ENCODE peak calls at places on chromosomes 11 and 22, in four cellular contexts. M, W, G and D are unnamed samples.

GRCh38 chr22:44622147-44622427 is 79.9 kb upstream of the PRR5 start:
- DNase-seq in M (no peak), W (no peak), G (no peak), D (peak)

GRCh38 chr22:24240381-24240780 is 4.5 kb downstream of the GGT5 start:
- DNase-seq in M (no peak), W (no peak), G (no peak), D (no peak)

GRCh38 chr11:11243258-11243789 is 109.7 kb downstream of the CSNK2A3 start:
- DNase-seq in M (no peak), W (no peak), G (no peak), D (no peak)

GRCh38 chr11:11985954-11986949 is 22.2 kb downstream of the DKK3 start:
- DNase-seq in M (no peak), W (no peak), G (no peak), D (no peak)

GRCh38 chr11:60485987-60486386 is 6.6 kb upstream of the MS4A12 start:
- DNase-seq in M (no peak), W (no peak), G (no peak), D (peak)

GRCh38 chr11:106386519-106386918 is 309.1 kb downstream of the AASDHPPT start:
- DNase-seq in M (no peak), W (no peak), G (no peak), D (no peak)

GRCh38 chr11:27703453-27703852 is 3.2 kb upstream of the BDNF start:
- DNase-seq in M (no peak), W (no peak), G (no peak), D (peak)

GRCh38 chr11:122423283-122423682 is 232.2 kb upstream of the UBASH3B start:
- DNase-seq in M (no peak), W (no peak), G (no peak), D (no peak)

GRCh38 chr22:28600546-28601143 is 79.0 kb downstream of the TTC28 start:
- DNase-seq in M (peak), W (peak), G (peak), D (peak)

GRCh38 chr11:76419896-76420295 is 24.9 kb upstream of the EMSY start:
- DNase-seq in M (peak), W (no peak), G (no peak), D (peak)

GRCh38 chr11:94958118-94958517 is 15.2 kb downstream of the CWC15 start:
- DNase-seq in M (no peak), W (no peak), G (peak), D (peak)

GRCh38 chr11:1862588-1863351 is 9.9 kb downstream of the LSP1 start:
- DNase-seq in M (no peak), W (no peak), G (no peak), D (no peak)

GRCh38 chr11:118789501-118790356 is 1.2 kb downstream of the DDX6 start:
- DNase-seq in M (no peak), W (no peak), G (peak), D (peak)

GRCh38 chr11:10666976-10667892 is 26.3 kb downstream of the IRAG1 start:
- DNase-seq in M (no peak), W (no peak), G (no peak), D (peak)

GRCh38 chr11:1889941-1890855 is 1.5 kb downstream of the PRR33 start:
- DNase-seq in M (no peak), W (no peak), G (no peak), D (no peak)

GRCh38 chr11:79708319-79708928 is 267.6 kb upstream of the TENM4 start:
- DNase-seq in M (no peak), W (no peak), G (peak), D (peak)

GRCh38 chr11:125945011-125945796 is 640 bp upstream of the VSIG10L2 start:
- DNase-seq in M (no peak), W (no peak), G (no peak), D (no peak)

GRCh38 chr11:98600103-98600502 is 420.6 kb upstream of the CNTN5 start:
- DNase-seq in M (no peak), W (no peak), G (no peak), D (no peak)

GRCh38 chr22:49258107-49259010 is 569.3 kb downstream of the BRD1 start:
- DNase-seq in M (no peak), W (no peak), G (no peak), D (no peak)

GRCh38 chr11:106137061-106137460 is 59.6 kb downstream of the AASDHPPT start:
- DNase-seq in M (no peak), W (no peak), G (no peak), D (peak)

GRCh38 chr11:132430352-132431091 is 1060.1 kb downstream of the NTM start:
- DNase-seq in M (no peak), W (no peak), G (no peak), D (no peak)

GRCh38 chr11:11856638-11857037 is 14.9 kb downstream of the USP47 start:
- DNase-seq in M (no peak), W (no peak), G (peak), D (peak)

GRCh38 chr22:44357296-44357961 is 44.7 kb upstream of the SHISAL1 start:
- DNase-seq in M (no peak), W (no peak), G (no peak), D (no peak)

GRCh38 chr11:74397531-74398243 is 546 bp downstream of the PGM2L1 start:
- DNase-seq in M (no peak), W (no peak), G (peak), D (peak)

GRCh38 chr11:64357904-64358535 is 942 bp upstream of the RPS6KA4 start:
- DNase-seq in M (no peak), W (no peak), G (peak), D (peak)

GRCh38 chr11:64650923-64651523 is 60.0 kb downstream of the SLC22A12 start:
- DNase-seq in M (peak), W (no peak), G (no peak), D (peak)

GRCh38 chr22:49405590-49405989 is 422.1 kb downstream of the BRD1 start:
- DNase-seq in M (no peak), W (no peak), G (no peak), D (no peak)

GRCh38 chr22:17774206-17774927 is at the start of gene BID:
- DNase-seq in M (peak), W (no peak), G (no peak), D (peak)

GRCh38 chr11:62902932-62903331 is 18.2 kb downstream of the CHRM1 start:
- DNase-seq in M (no peak), W (no peak), G (no peak), D (no peak)